ENCODE peak calls at places on chromosome 3, in seven cellular contexts. V is non-pigmented ciliary epithelial cell; O is AG08396; D is activated naive CD8-positive, alpha-beta T cell treated with anti-CD3 and anti-CD28 coated beads, Interleukin-2, amount 50 U/mL, for 24 hours; N is mammary epithelial cell; M is body of pancreas; E is heart left ventricle. H is an unnamed sample.

GRCh38 chr3:52217409-52217805 is 8.0 kb downstream of the TLR9 start:
- DNase-seq in D (peak), O (no peak), M (no peak), V (no peak), N (no peak), E (no peak), H (no peak)

GRCh38 chr3:98780343-98780742 is 17.2 kb downstream of the ST3GAL6 start:
- DNase-seq in V (no peak), E (no peak), D (no peak), N (no peak), O (no peak), M (no peak), H (no peak)

GRCh38 chr3:143775401-143775970 is 72.8 kb downstream of the SLC9A9 start:
- DNase-seq in D (no peak), O (peak), V (no peak), E (no peak), N (peak), M (peak), H (no peak)

GRCh38 chr3:167675835-167676234 is 22.1 kb upstream of the WDR49 start:
- DNase-seq in N (no peak), V (no peak), O (no peak), E (no peak), D (no peak), M (no peak), H (no peak)

GRCh38 chr3:52633786-52634185 is 51.9 kb downstream of the PBRM1 start:
- DNase-seq in E (no peak), O (no peak), V (no peak), N (no peak), D (no peak), M (no peak), H (no peak)

GRCh38 chr3:178485756-178486155 is 50.5 kb upstream of the KCNMB2 start:
- DNase-seq in D (no peak), N (no peak), O (peak), V (no peak), E (no peak), M (no peak), H (no peak)

GRCh38 chr3:56277236-56277635 is 191.0 kb downstream of the ERC2 start:
- DNase-seq in N (no peak), V (no peak), M (no peak), D (no peak), E (no peak), O (no peak), H (no peak)

GRCh38 chr3:39184081-39184967 is 8.1 kb downstream of the XIRP1 start:
- DNase-seq in D (no peak), M (no peak), O (no peak), N (no peak), E (no peak), V (no peak), H (no peak)

GRCh38 chr3:55013145-55013544 is 85.3 kb upstream of the LRTM1 start:
- DNase-seq in D (no peak), E (no peak), M (no peak), O (peak), N (peak), V (no peak), H (no peak)

GRCh38 chr3:134339331-134339730 is 34.9 kb downstream of the AMOTL2 start:
- DNase-seq in E (no peak), N (no peak), D (no peak), M (no peak), V (no peak), O (no peak), H (no peak)